ENCODE peak calls at places on chromosomes 5 and 9, in four cellular contexts. Q is right lobe of liver, L is prostate gland, R is ovary. B is an unnamed sample. For H3K4me1, the result is how much of the 10 kb centered on the place peaks cover.

GRCh38 chr9:68685770-68686169 is 19.3 kb upstream of the PIP5K1B start:
- DNase-seq in R (no peak), L (no peak), Q (no peak), B (no peak)

GRCh38 chr9:126504086-126504976 is 109.4 kb upstream of the LMX1B start:
- DNase-seq in Q (peak), R (no peak), L (no peak), B (no peak)

GRCh38 chr9:113376634-113377531 is at the start of gene HDHD3:
- DNase-seq in L (peak), R (peak), Q (peak), B (peak)

GRCh38 chr5:20166496-20166895 is 178.5 kb upstream of the CDH18 start:
- DNase-seq in Q (no peak), R (no peak), L (no peak), B (no peak)

GRCh38 chr5:127577458-127577857 is 60.0 kb downstream of the PRRC1 start:
- DNase-seq in Q (no peak), L (no peak), R (no peak), B (no peak)

GRCh38 chr9:136629001-136629878 is 33.5 kb upstream of the EGFL7 start:
- DNase-seq in Q (no peak), L (no peak), R (no peak), B (no peak)

GRCh38 chr9:4196886-4197285 is 103.0 kb downstream of the GLIS3 start:
- DNase-seq in Q (no peak), R (no peak), L (no peak), B (no peak)

GRCh38 chr9:137696526-137696925 is 77.7 kb downstream of the EHMT1 start:
- DNase-seq in L (no peak), Q (no peak), R (no peak), B (no peak)

GRCh38 chr5:13248236-13248635 is 696.3 kb downstream of the DNAH5 start:
- DNase-seq in Q (no peak), L (no peak), R (no peak), B (no peak)

GRCh38 chr5:67515020-67515689 is 318.6 kb upstream of the CD180 start:
- DNase-seq in Q (no peak), R (no peak), L (no peak), B (no peak)

GRCh38 chr5:60788863-60789513 is 55.1 kb downstream of the ELOVL7 start:
- DNase-seq in L (no peak), R (no peak), Q (no peak), B (no peak)

GRCh38 chr9:130961511-130962300 is 22.7 kb upstream of the FIBCD1 start:
- DNase-seq in Q (no peak), R (no peak), L (no peak), B (no peak)

GRCh38 chr9:87392091-87392490 is 105.6 kb upstream of the DAPK1 start:
- DNase-seq in R (no peak), L (no peak), Q (no peak), B (no peak)

GRCh38 chr5:64939772-64940510 is 171.2 kb downstream of the CWC27 start:
- DNase-seq in Q (peak), L (peak), R (peak), B (peak)

GRCh38 chr5:160649304-160649703 is 202.7 kb downstream of the ATP10B start:
- DNase-seq in Q (no peak), L (no peak), R (no peak), B (no peak)

GRCh38 chr5:96175090-96175489 is 213.4 kb upstream of the ELL2 start:
- DNase-seq in L (no peak), R (no peak), Q (no peak), B (no peak)
- TF ChIP-seq CTCF in L (no peak), R (no peak), Q (peak), B (no peak)

DNA sequence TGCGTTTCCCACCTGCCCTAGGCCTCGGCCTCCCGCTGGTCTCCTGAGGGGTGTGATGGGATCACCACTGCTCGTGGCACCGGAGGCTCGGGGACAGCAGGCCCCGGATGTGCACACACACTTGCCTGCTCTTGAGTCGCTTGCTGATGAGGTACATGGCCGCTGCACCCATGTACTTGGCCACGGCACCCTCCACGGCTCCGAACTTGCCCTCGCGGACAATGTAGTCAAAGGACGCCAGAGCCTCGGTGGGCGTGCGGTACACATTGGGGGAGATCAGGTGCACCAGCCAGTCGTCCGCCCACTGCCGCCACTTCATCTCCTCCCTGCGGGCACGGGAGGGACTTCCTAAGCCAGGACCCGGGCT is 4.7 kb downstream of the PTGES2 start:
- DNase-seq in R (no peak), Q (no peak), L (no peak), B (peak)
- H3K4me1 ChIP-seq in R (under half), Q (under half), L (under half), B (under half)

DNA sequence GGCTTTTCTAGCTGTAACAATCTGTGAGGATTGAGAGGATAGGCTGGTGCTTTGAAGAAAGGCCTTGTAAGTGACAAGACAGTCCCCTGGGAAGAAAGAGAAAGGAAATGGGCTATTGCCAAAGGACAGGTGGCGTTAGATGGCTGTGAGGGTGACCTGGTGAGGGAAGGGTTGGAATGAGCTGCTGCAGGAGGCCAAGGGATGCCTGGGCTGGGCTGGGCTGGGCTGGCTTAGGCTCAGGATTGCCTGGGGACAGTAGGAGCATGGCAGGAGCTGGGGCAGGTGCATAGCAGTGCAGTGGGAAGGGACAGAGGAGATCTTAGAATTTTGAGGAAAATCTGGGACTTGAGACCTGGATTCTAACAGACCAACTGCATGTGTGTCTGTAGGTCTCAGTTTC is 9.7 kb upstream of the MYOZ3 start:
- DNase-seq in L (no peak), R (peak), Q (no peak), B (no peak)
- H3K27ac ChIP-seq in L (no peak), R (no peak), Q (no peak), B (peak)

DNA sequence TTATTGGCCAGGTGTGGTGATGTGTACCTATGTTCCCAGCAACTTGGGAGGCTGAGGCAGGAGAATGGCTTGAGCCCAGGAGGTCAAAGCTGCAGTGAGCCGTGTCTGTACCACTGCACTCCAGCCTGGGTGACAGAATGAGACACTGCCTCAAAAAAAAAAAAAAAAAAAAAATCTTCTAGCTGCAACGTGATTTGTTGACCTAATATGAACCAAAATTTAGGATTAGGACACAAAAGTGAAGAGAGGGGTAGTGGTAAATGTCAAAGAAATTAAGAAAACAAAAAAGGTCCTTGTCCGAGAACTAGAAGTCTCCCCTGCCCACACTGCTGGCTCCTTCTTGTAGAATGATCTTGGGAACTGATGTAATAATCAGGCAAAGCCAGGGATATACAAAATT is 272.0 kb downstream of the EFNA5 start:
- DNase-seq in Q (no peak), R (no peak), L (no peak), B (no peak)
- TF ChIP-seq CTCF in Q (no peak), R (no peak), L (no peak), B (no peak)

DNA sequence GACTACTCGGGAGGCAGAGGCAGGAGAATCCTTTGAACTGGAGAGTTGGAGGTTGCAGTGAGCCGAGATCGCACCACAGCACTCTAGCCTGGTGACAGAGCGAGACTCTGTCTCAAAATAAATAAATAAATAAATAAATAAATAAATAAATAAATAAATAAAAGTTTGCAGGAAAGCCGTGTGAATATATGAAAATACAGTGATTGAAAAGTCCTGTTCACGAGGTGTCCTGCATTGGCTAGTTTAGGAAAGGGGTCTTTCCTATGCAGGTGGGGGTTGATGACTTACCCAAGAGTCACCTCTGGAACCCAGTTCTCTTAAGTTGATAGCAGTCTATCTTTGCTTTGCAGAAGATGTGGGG is 7.3 kb downstream of the TENT4A start:
- DNase-seq in L (no peak), R (no peak), Q (no peak), B (no peak)
- H3K4me1 ChIP-seq in L (under half), R (under half), Q (under half), B (half or more)

GRCh38 chr5:142978726-142979125 is 208.5 kb downstream of the ARHGAP26 start:
- DNase-seq in R (no peak), L (no peak), Q (no peak), B (no peak)

GRCh38 chr5:142979636-142980035 is 209.5 kb downstream of the ARHGAP26 start:
- DNase-seq in Q (no peak), R (no peak), L (no peak), B (no peak)

GRCh38 chr5:142976861-142977260 is 206.7 kb downstream of the ARHGAP26 start:
- DNase-seq in L (no peak), Q (no peak), R (no peak), B (no peak)

GRCh38 chr5:142978252-142978651 is 208.1 kb downstream of the ARHGAP26 start:
- DNase-seq in L (no peak), R (no peak), Q (no peak), B (no peak)

GRCh38 chr5:142977363-142978051 is 207.3 kb downstream of the ARHGAP26 start:
- DNase-seq in Q (no peak), R (no peak), L (no peak), B (no peak)
- H3K27ac ChIP-seq in Q (no peak), R (no peak), L (no peak), B (no peak)

GRCh38 chr9:8241201-8241600 is 441.6 kb upstream of the DMAC1 start:
- DNase-seq in Q (no peak), L (no peak), R (no peak), B (no peak)

GRCh38 chr9:8234286-8234819 is 434.8 kb upstream of the DMAC1 start:
- DNase-seq in Q (no peak), L (no peak), R (no peak), B (no peak)

DNA sequence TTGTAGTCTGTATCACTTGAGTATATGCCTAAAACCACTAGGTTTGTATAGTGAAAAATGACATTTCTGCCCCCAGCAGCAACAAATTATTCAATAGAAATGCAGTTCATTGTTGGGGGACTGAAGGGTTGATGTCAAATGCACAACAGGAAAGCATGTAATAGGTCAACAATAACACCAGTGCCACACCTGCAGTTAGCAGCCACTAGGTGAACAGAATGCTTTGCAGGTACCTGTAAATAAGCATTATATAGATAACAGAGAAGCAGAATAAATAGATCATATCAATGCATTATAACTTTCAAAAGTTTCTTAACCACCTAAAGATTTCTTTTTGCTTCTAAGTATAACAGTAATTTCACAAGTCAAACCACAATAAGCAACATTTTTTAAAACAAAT is 435.9 kb upstream of the DMAC1 start:
- DNase-seq in L (no peak), Q (no peak), R (no peak), B (no peak)
- TF ChIP-seq CTCF in L (no peak), Q (no peak), R (no peak), B (no peak)

DNA sequence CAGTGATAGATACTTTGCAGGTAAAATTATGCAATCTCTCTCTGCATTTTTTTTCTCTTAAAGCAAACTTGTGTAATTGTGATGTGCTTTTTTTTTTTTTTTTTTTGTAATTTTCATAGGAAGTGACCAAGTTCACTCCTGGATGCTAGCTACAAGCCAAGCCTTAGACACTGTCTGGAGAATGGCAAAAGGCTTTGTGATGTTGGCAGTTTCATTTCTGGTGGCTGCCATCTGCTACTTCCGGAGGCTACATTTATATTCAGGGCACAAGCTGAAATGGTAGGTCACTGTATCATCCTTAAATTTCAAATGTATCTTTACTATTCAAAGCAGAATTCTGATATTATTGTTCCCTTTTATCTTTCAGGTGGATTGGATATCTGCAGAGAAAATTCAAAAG is 19.3 kb downstream of the OTULINL start:
- DNase-seq in L (no peak), R (no peak), Q (no peak), B (no peak)
- H3K4me1 ChIP-seq in L (under half), R (under half), Q (under half), B (under half)

B was measured in left ventricle myocardium inferior.